ENCODE peak calls at places on chromosome 4, in ten cellular contexts. L, F, N, W, E, G, Q, O, J and Z are unnamed samples.

GRCh38 chr4:109276482-109277095 is 25.9 kb downstream of the COL25A1 start:
- DNase-seq in L (no peak), F (no peak), N (no peak), W (no peak), E (no peak), G (no peak), Q (no peak), O (peak), J (no peak), Z (no peak)

GRCh38 chr4:8123389-8123788 is 35.2 kb downstream of the ABLIM2 start:
- DNase-seq in L (no peak), F (no peak), N (no peak), W (no peak), E (peak), G (no peak), Q (no peak), O (no peak), J (no peak), Z (no peak)

GRCh38 chr4:158193171-158193749 is 17.0 kb upstream of the TMEM144 start:
- DNase-seq in L (no peak), F (no peak), N (peak), W (no peak), E (peak), G (no peak), Q (peak), O (peak), J (peak), Z (no peak)

GRCh38 chr4:40990202-40990898 is 224.0 kb downstream of the APBB2 start:
- DNase-seq in L (no peak), F (peak), N (no peak), W (no peak), E (no peak), G (peak), Q (peak), O (no peak), J (no peak), Z (no peak)

GRCh38 chr4:8537041-8537461 is 43.1 kb upstream of the GPR78 start:
- DNase-seq in L (peak), F (no peak), N (peak), W (no peak), E (peak), G (peak), Q (no peak), O (no peak), J (no peak), Z (no peak)

GRCh38 chr4:137116144-137116543 is 416.1 kb downstream of the PCDH18 start:
- DNase-seq in L (no peak), F (no peak), N (no peak), W (no peak), E (no peak), G (no peak), Q (no peak), O (no peak), J (no peak), Z (no peak)

GRCh38 chr4:77156912-77157858 is at the start of gene CCNG2:
- DNase-seq in L (peak), F (peak), N (peak), W (peak), E (peak), G (no peak), Q (peak), O (peak), J (peak), Z (peak)

GRCh38 chr4:54543088-54543795 is 114.5 kb upstream of the KIT start:
- DNase-seq in L (no peak), F (no peak), N (no peak), W (no peak), E (no peak), G (no peak), Q (no peak), O (no peak), J (no peak), Z (no peak)

GRCh38 chr4:27154706-27155105 is 294.1 kb downstream of the STIM2 start:
- DNase-seq in L (no peak), F (no peak), N (peak), W (no peak), E (peak), G (no peak), Q (no peak), O (no peak), J (no peak), Z (no peak)

GRCh38 chr4:147334478-147334877 is 146.4 kb upstream of the EDNRA start:
- DNase-seq in L (no peak), F (no peak), N (no peak), W (no peak), E (peak), G (no peak), Q (no peak), O (no peak), J (no peak), Z (no peak)

GRCh38 chr4:169009281-169010124 is 552 bp downstream of the CBR4 start:
- DNase-seq in L (peak), F (peak), N (peak), W (peak), E (peak), G (peak), Q (no peak), O (peak), J (peak), Z (peak)

GRCh38 chr4:78058591-78059523 is 1.7 kb downstream of the FRAS1 start:
- DNase-seq in L (peak), F (peak), N (peak), W (no peak), E (peak), G (no peak), Q (peak), O (peak), J (no peak), Z (no peak)

GRCh38 chr4:114598191-114599121 is at the start of gene UGT8:
- DNase-seq in L (no peak), F (peak), N (peak), W (no peak), E (peak), G (no peak), Q (peak), O (no peak), J (no peak), Z (peak)

GRCh38 chr4:168387091-168387490 is 68.5 kb upstream of the DDX60 start:
- DNase-seq in L (no peak), F (no peak), N (no peak), W (no peak), E (no peak), G (no peak), Q (no peak), O (no peak), J (no peak), Z (no peak)

GRCh38 chr4:34181311-34181808 is 2063.0 kb downstream of the ARAP2 start:
- DNase-seq in L (no peak), F (no peak), N (no peak), W (no peak), E (no peak), G (peak), Q (no peak), O (no peak), J (no peak), Z (no peak)

GRCh38 chr4:125420499-125420898 is 105.7 kb downstream of the FAT4 start:
- DNase-seq in L (no peak), F (no peak), N (no peak), W (no peak), E (peak), G (peak), Q (no peak), O (no peak), J (no peak), Z (no peak)

GRCh38 chr4:686371-687040 is 2.4 kb downstream of the SLC49A3 start:
- DNase-seq in L (peak), F (no peak), N (no peak), W (no peak), E (no peak), G (no peak), Q (no peak), O (no peak), J (no peak), Z (no peak)

GRCh38 chr4:139242511-139243051 is 37.4 kb downstream of the MGARP start:
- DNase-seq in L (no peak), F (no peak), N (no peak), W (no peak), E (no peak), G (no peak), Q (no peak), O (peak), J (no peak), Z (no peak)

GRCh38 chr4:149166365-149166764 is 649.3 kb downstream of the IQCM start:
- DNase-seq in L (no peak), F (no peak), N (no peak), W (no peak), E (no peak), G (no peak), Q (no peak), O (no peak), J (no peak), Z (no peak)

GRCh38 chr4:98794565-98795205 is 134.2 kb downstream of the EIF4E start:
- DNase-seq in L (no peak), F (no peak), N (no peak), W (no peak), E (peak), G (peak), Q (no peak), O (no peak), J (no peak), Z (no peak)

GRCh38 chr4:171582961-171583581 is 230.1 kb upstream of the GALNTL6 start:
- DNase-seq in L (no peak), F (no peak), N (no peak), W (no peak), E (peak), G (no peak), Q (no peak), O (no peak), J (no peak), Z (no peak)

GRCh38 chr4:64883087-64883926 is 474.1 kb upstream of the TECRL start:
- DNase-seq in L (no peak), F (no peak), N (no peak), W (no peak), E (peak), G (no peak), Q (no peak), O (peak), J (peak), Z (no peak)

GRCh38 chr4:8340721-8341680 is 71.4 kb downstream of the HTRA3 start:
- DNase-seq in L (peak), F (no peak), N (no peak), W (no peak), E (peak), G (no peak), Q (no peak), O (no peak), J (no peak), Z (no peak)

GRCh38 chr4:55547461-55547770 is 707 bp upstream of the CLOCK start:
- DNase-seq in L (peak), F (no peak), N (no peak), W (no peak), E (peak), G (no peak), Q (no peak), O (no peak), J (no peak), Z (peak)

GRCh38 chr4:38560340-38560739 is 103.7 kb upstream of the KLF3 start:
- DNase-seq in L (no peak), F (no peak), N (no peak), W (no peak), E (no peak), G (no peak), Q (no peak), O (no peak), J (no peak), Z (no peak)

GRCh38 chr4:10108391-10108790 is 8.2 kb downstream of the WDR1 start:
- DNase-seq in L (no peak), F (no peak), N (no peak), W (no peak), E (no peak), G (no peak), Q (no peak), O (no peak), J (no peak), Z (no peak)

GRCh38 chr4:168955674-168956073 is 54.4 kb downstream of the CBR4 start:
- DNase-seq in L (no peak), F (no peak), N (no peak), W (no peak), E (no peak), G (no peak), Q (no peak), O (no peak), J (no peak), Z (no peak)

GRCh38 chr4:180041576-180041975 is 2201.6 kb upstream of the TENM3 start:
- DNase-seq in L (no peak), F (no peak), N (no peak), W (no peak), E (no peak), G (no peak), Q (no peak), O (no peak), J (no peak), Z (no peak)

GRCh38 chr4:38752393-38752961 is 30.3 kb downstream of the TLR10 start:
- DNase-seq in L (no peak), F (no peak), N (no peak), W (no peak), E (peak), G (peak), Q (peak), O (peak), J (no peak), Z (no peak)

GRCh38 chr4:186781032-186781917 is 57.6 kb upstream of the FAT1 start:
- DNase-seq in L (no peak), F (no peak), N (no peak), W (no peak), E (no peak), G (no peak), Q (no peak), O (no peak), J (no peak), Z (no peak)

GRCh38 chr4:133802741-133803140 is 398.8 kb downstream of the PABPC4L start:
- DNase-seq in L (no peak), F (no peak), N (no peak), W (no peak), E (no peak), G (no peak), Q (no peak), O (no peak), J (no peak), Z (no peak)

GRCh38 chr4:77776182-77777134 is 42.7 kb downstream of the CNOT6L start:
- DNase-seq in L (no peak), F (no peak), N (no peak), W (no peak), E (peak), G (no peak), Q (no peak), O (no peak), J (no peak), Z (no peak)